ENCODE peak calls at places on chromosomes 13 and 19, in five cellular contexts. E is mesenchymal stem cell, K is H1, O is trophoblast cell, W is H9. D is an unnamed sample.

GRCh38 chr19:35211545-35212230 is 16.9 kb downstream of the FAM187B start:
- DNase-seq in E (no peak), K (no peak), O (no peak), W (no peak), D (no peak)

GRCh38 chr13:36553501-36553900 is 120.3 kb upstream of the SERTM1 start:
- DNase-seq in E (no peak), K (no peak), O (peak; percentile 50), W (no peak), D (no peak)

GRCh38 chr13:114303700-114304327 is 10.5 kb upstream of the CHAMP1 start:
- DNase-seq in E (no peak), K (no peak), O (no peak), W (no peak), D (no peak)

GRCh38 chr19:5046339-5047039 is 77.6 kb downstream of the KDM4B start:
- DNase-seq in E (peak; percentile 84), K (no peak), O (no peak), W (no peak), D (no peak)

GRCh38 chr13:75713852-75714251 is 77.7 kb downstream of the LMO7 start:
- DNase-seq in E (no peak), K (no peak), O (peak; percentile 74), W (no peak), D (no peak)

GRCh38 chr13:29956771-29957170 is 106.4 kb upstream of the UBL3 start:
- DNase-seq in E (no peak), K (no peak), O (no peak), W (no peak), D (no peak)

GRCh38 chr13:110916671-110917142 is 1.8 kb upstream of the ANKRD10 start:
- DNase-seq in E (peak; percentile 83), K (no peak), O (peak; percentile 96), W (no peak), D (no peak)

GRCh38 chr13:24159921-24160324 is 597 bp upstream of the SPATA13 start:
- DNase-seq in E (no peak), K (no peak), O (peak; percentile 25), W (peak; percentile 48), D (no peak)

DNA sequence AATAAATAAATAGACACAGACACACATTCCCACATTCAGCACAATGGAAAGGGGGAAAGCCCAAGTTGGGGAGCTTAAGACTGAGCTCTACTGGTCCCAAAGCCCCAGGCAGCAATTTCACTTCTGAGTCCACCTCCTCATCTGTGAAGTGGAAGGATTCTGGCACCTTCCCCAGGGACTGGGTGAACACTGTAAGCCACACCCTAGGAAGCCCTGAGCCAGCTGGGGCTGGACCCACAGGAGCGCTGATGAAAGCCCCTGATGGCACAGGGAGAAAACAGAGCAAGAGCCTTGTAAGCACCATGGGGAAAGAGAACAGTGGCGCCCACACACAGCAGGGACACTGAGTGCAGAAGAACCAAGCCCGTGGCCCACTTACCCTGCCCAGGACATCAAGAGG is 37.8 kb downstream of the EPS15L1 start:
- DNase-seq in E (no peak), K (no peak), O (no peak), W (no peak), D (no peak)
- H2BK12ac ChIP-seq in E (peak overlapping the region; percentile 98), K (no peak overlapping the region), O (no peak overlapping the region), W (no peak overlapping the region), D (no peak overlapping the region)

DNA sequence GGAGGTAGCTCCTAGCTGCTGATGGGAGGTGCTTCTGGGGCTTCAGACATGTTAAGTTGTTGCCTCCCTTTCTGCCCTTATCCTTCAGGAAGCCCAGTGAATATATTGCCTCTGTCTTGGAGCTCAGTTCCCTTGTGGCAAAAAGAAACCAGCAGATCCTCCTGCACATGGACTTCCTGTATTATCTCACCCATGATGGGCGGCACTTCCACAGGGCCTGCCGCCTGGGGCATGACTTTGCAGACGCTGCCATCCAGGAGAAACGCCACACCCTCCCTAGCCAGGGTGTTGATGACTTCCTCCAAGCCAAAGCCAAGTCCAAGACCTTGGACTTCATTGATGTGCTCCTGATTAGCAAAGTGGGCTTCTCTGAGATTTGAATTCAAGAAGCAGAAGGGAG is 6.0 kb upstream of the CYP4F12 start:
- DNase-seq in E (no peak), K (no peak), O (no peak), W (no peak), D (no peak)
- H2BK12ac ChIP-seq in E (no peak overlapping the region), K (no peak overlapping the region), O (no peak overlapping the region), W (no peak overlapping the region), D (no peak overlapping the region)

DNA sequence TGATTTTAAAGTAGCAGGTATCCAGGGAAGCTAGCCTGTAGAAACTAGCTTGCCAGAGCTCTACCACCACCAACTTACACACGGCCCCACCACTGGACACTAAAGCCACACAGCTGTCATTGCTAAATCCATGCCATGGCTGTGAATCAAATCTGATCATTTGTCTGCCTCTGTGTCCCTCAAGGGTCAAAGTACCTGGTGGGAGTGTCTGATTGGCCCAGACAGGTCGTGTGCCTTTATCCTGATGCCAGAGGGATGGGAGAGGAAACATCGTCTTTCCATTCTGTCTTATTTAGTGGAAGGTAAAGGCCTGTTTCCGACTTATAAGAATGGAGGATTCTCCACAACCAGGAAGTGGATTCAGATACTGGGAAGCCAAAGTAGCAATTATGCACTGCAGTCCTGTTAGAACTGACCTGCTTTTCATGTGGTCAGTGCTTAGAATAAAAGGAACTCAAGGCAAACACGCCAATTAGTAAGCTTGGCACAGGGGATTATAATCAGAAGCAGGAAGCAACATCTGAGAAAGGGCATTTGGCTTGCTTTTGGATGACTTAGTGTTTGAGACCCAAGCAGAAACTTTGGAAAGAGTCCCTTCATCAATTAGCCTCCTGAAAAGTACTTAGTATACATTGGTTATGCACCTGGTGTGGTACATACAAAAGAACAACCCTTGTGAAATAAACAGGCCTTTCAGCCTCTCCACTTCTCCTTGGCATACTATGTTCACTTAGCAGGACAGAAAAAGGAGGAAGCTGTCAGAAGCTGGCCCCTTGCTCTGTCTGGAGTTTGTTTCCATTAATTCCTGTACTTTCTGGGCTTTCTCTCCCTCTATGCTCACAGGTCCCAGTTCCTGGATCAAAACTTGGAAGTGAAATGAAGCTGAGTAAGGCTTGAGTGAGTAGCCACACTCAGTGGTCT is 192.4 kb downstream of the NUFIP1 start:
- DNase-seq in E (no peak), K (no peak), O (no peak), W (no peak), D (no peak)
- H2BK12ac ChIP-seq in E (no peak overlapping the region), K (no peak overlapping the region), O (no peak overlapping the region), W (no peak overlapping the region), D (no peak overlapping the region)

GRCh38 chr13:40185393-40185792 is 481.0 kb downstream of the FOXO1 start:
- DNase-seq in E (no peak), K (no peak), O (no peak), W (no peak), D (no peak)
- H2BK12ac ChIP-seq in E (no peak overlapping the region), K (no peak overlapping the region), O (no peak overlapping the region), W (no peak overlapping the region), D (no peak overlapping the region)

GRCh38 chr19:52522555-52522954 is 4.9 kb upstream of the ZNF808 start:
- DNase-seq in E (no peak), K (no peak), O (no peak), W (peak; percentile 88), D (no peak)

GRCh38 chr19:52516191-52516590 is 11.3 kb upstream of the ZNF808 start:
- DNase-seq in E (no peak), K (no peak), O (no peak), W (no peak), D (no peak)

GRCh38 chr19:52518646-52519045 is 8.8 kb upstream of the ZNF808 start:
- DNase-seq in E (no peak), K (no peak), O (no peak), W (no peak), D (no peak)

GRCh38 chr19:52524086-52524485 is 3.4 kb upstream of the ZNF808 start:
- DNase-seq in E (no peak), K (no peak), O (peak; percentile 72), W (no peak), D (no peak)

DNA sequence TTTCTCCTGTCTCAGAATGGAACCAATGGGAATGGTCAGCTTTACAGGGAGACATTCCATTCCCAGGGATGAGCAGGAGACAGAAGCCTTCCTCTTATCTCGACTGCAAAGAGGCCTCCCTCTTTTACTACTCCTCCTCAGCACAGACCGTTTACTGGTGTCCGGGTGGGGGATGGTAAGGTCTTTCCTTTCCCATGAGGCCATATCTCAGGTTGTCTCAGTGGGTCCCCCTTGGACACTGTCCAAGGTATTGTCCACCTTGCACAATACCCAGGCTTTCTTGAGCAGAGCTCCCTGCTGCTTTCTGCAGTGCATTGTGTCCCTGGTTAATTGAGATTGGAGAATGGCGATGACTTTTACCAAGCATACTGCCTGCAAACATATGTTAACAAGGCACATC is 7.5 kb upstream of the ZNF808 start:
- DNase-seq in E (no peak), K (no peak), O (no peak), W (peak; percentile 36), D (no peak)
- H2BK12ac ChIP-seq in E (no peak overlapping the region), K (no peak overlapping the region), O (no peak overlapping the region), W (no peak overlapping the region), D (no peak overlapping the region)

GRCh38 chr19:38303517-38304351 is at the start of gene C19orf33:
- DNase-seq in E (no peak), K (no peak), O (peak; percentile 71), W (peak; percentile 85), D (no peak)
- H2BK12ac ChIP-seq in E (peak within 1 kb of the TSS; percentile 29), K (peak within 1 kb of the TSS; percentile 77), O (peak within 1 kb of the TSS; percentile 53), W (no peak within 1 kb of the TSS), D (peak within 1 kb of the TSS; percentile 73)

GRCh38 chr13:21542563-21542962 is 61.4 kb downstream of the MICU2 start:
- DNase-seq in E (no peak), K (no peak), O (peak; percentile 15), W (no peak), D (no peak)
- H2BK12ac ChIP-seq in E (no peak overlapping the region), K (no peak overlapping the region), O (no peak overlapping the region), W (no peak overlapping the region), D (no peak overlapping the region)

DNA sequence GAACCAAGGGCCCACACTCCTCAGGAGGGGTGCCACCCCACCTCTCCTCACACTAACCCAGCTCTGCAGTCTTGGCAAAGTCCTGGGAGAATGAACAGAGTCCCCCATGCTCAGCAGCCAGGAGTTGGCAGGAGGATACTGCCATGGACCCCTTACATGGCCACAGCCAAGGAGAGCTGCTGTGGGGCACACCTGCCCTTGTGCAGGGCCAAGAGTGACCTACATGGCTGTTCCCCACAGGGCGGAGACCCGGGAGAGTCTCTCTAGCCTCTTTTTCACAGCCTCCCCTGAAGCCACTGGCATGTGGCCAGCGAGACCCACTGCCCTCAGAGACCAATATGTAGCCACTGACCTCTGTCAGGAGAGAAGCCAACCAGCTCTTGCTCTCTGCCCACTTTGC is 45.9 kb upstream of the VSTM2B start:
- DNase-seq in E (no peak), K (no peak), O (no peak), W (no peak), D (no peak)
- H2BK12ac ChIP-seq in E (no peak overlapping the region), K (no peak overlapping the region), O (no peak overlapping the region), W (no peak overlapping the region), D (no peak overlapping the region)

GRCh38 chr13:25453966-25454365 is 82.2 kb downstream of the ATP8A2 start:
- DNase-seq in E (no peak), K (no peak), O (no peak), W (no peak), D (no peak)

DNA sequence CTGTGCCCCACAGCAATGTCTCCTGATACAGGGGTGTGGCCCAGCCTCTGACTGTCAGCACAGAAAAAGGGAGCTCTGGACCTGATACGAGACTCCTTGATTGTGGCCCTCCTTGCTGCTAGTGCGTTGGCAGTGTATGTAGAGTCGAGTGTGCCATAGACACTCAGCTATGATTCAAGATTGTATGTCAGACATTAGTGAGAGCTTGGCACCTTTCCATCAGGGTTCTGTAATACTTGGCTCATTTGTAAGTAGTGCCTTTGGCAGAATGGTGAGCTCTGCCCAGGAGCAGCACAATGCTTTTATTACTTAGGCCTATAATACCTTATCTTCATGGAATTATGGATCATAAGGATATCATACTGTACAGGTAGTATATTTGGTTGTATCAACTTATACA is 83.4 kb downstream of the ATP8A2 start:
- DNase-seq in E (no peak), K (no peak), O (no peak), W (no peak), D (no peak)
- H2BK12ac ChIP-seq in E (no peak overlapping the region), K (no peak overlapping the region), O (no peak overlapping the region), W (no peak overlapping the region), D (no peak overlapping the region)

GRCh38 chr19:53958168-53958571 is 4.6 kb upstream of the CACNG8 start:
- DNase-seq in E (no peak), K (no peak), O (no peak), W (peak; percentile 80), D (no peak)
- H2BK12ac ChIP-seq in E (no peak overlapping the region), K (peak overlapping the region; percentile 84), O (no peak overlapping the region), W (peak overlapping the region; percentile 21), D (no peak overlapping the region)

D was measured in neuronal stem cell.